ENCODE peak calls at places on chromosomes 13 and 19, in eight cellular contexts. One of them, this sample, is unnamed.
A peak's percentile ranks its signal among the peaks of the same experiment; 100 is the strongest.

GRCh38 chr19:5436101-5436947 is 18.9 kb upstream of the ZNRF4 start:
- DNase-seq in cardiac muscle cell: peak; percentile 86
- DNase-seq in keratinocyte: no peak
- DNase-seq in GM06990: peak; percentile 21
- DNase-seq in body of pancreas: no peak
- DNase-seq in colonic mucosa: no peak
- DNase-seq in right lobe of liver: no peak
- DNase-seq in fibroblast of lung: no peak
- DNase-seq in this sample: no peak

GRCh38 chr13:24741016-24741662 is 22.8 kb upstream of the RNF17 start:
- DNase-seq in cardiac muscle cell: no peak
- DNase-seq in keratinocyte: no peak
- DNase-seq in GM06990: no peak
- DNase-seq in body of pancreas: no peak
- DNase-seq in colonic mucosa: no peak
- DNase-seq in right lobe of liver: no peak
- DNase-seq in fibroblast of lung: no peak
- DNase-seq in this sample: no peak

GRCh38 chr19:17236414-17236716 is 9.4 kb downstream of the NR2F6 start:
- DNase-seq in cardiac muscle cell: no peak
- DNase-seq in keratinocyte: no peak
- DNase-seq in GM06990: no peak
- DNase-seq in body of pancreas: no peak
- DNase-seq in colonic mucosa: peak; percentile 68
- DNase-seq in right lobe of liver: no peak
- DNase-seq in fibroblast of lung: no peak
- DNase-seq in this sample: no peak

GRCh38 chr19:18164072-18164471 is 9.5 kb upstream of the IFI30 start:
- DNase-seq in cardiac muscle cell: no peak
- DNase-seq in keratinocyte: no peak
- DNase-seq in GM06990: no peak
- DNase-seq in body of pancreas: no peak
- DNase-seq in colonic mucosa: no peak
- DNase-seq in right lobe of liver: no peak
- DNase-seq in fibroblast of lung: no peak
- DNase-seq in this sample: no peak

GRCh38 chr13:40665754-40666057 is 735 bp downstream of the FOXO1 start:
- DNase-seq in cardiac muscle cell: no peak
- DNase-seq in keratinocyte: no peak
- DNase-seq in GM06990: peak; percentile 62
- DNase-seq in body of pancreas: no peak
- DNase-seq in colonic mucosa: no peak
- DNase-seq in right lobe of liver: no peak
- DNase-seq in fibroblast of lung: peak; percentile 24
- DNase-seq in this sample: no peak

GRCh38 chr13:112615391-112615790 is 27.4 kb upstream of the TUBGCP3 start:
- DNase-seq in cardiac muscle cell: no peak
- DNase-seq in keratinocyte: no peak
- DNase-seq in GM06990: no peak
- DNase-seq in body of pancreas: no peak
- DNase-seq in colonic mucosa: no peak
- DNase-seq in right lobe of liver: no peak
- DNase-seq in fibroblast of lung: no peak
- DNase-seq in this sample: no peak

GRCh38 chr19:18660051-18660910 is 23.2 kb upstream of the CRTC1 start:
- DNase-seq in cardiac muscle cell: no peak
- DNase-seq in keratinocyte: no peak
- DNase-seq in GM06990: no peak
- DNase-seq in body of pancreas: no peak
- DNase-seq in colonic mucosa: no peak
- DNase-seq in right lobe of liver: no peak
- DNase-seq in fibroblast of lung: peak; percentile 47
- DNase-seq in this sample: no peak

GRCh38 chr13:30395192-30396158 is 26.8 kb upstream of the UBE2L5 start:
- DNase-seq in cardiac muscle cell: peak; percentile 28
- DNase-seq in keratinocyte: peak; percentile 83
- DNase-seq in GM06990: peak; percentile 56
- DNase-seq in body of pancreas: peak; percentile 95
- DNase-seq in colonic mucosa: peak; percentile 96
- DNase-seq in right lobe of liver: peak; percentile 97
- DNase-seq in fibroblast of lung: peak; percentile 97
- DNase-seq in this sample: peak; percentile 89

GRCh38 chr13:39942177-39942900 is 286.9 kb downstream of the COG6 start:
- DNase-seq in cardiac muscle cell: no peak
- DNase-seq in keratinocyte: no peak
- DNase-seq in GM06990: no peak
- DNase-seq in body of pancreas: no peak
- DNase-seq in colonic mucosa: no peak
- DNase-seq in right lobe of liver: no peak
- DNase-seq in fibroblast of lung: no peak
- DNase-seq in this sample: no peak

DNA sequence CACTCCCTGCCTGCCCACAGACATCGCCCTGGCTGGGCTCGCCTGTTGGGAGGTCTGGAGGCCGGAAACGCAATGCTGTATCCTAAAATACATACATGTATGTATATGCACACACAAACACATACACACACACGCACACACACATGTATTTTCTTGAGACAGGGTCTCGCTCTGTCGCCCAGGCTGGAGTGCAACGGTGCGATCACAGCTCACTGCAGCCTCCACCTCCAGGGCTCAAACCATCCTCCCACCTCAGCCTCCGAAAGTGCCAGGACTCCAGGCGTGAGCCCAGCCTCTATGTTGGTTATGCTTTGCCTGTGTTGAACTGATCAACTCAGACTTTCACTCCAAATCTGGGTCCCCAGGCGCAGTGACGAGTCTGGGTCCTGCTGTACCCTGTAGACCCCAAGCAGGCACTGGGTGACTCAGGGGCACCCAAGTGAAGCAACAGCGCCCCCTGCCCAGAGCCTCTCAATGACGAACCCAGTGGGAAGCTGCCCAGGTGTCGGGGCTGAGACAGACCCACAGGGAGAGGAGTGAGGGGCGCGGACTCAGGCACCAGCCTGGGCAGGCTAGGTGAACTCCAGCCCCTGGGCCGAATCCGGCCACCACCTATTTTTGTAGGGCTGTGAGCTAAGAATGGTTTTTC is 27.4 kb upstream of the CACTIN start:
- DNase-seq in cardiac muscle cell: no peak
- DNase-seq in keratinocyte: no peak
- DNase-seq in GM06990: no peak
- DNase-seq in body of pancreas: no peak
- DNase-seq in colonic mucosa: no peak
- DNase-seq in right lobe of liver: no peak
- DNase-seq in fibroblast of lung: no peak
- DNase-seq in this sample: no peak
- TF ChIP-seq CTCF in cardiac muscle cell: peak; percentile 17
- TF ChIP-seq CTCF in keratinocyte: no peak
- TF ChIP-seq CTCF in GM06990: peak; percentile 30
- TF ChIP-seq CTCF in body of pancreas: no peak
- TF ChIP-seq CTCF in colonic mucosa: no peak
- TF ChIP-seq CTCF in right lobe of liver: peak; percentile 17
- TF ChIP-seq CTCF in fibroblast of lung: no peak
- TF ChIP-seq CTCF in this sample: peak; percentile 35

GRCh38 chr19:55376381-55376933 is at the start of gene TMEM190:
- DNase-seq in cardiac muscle cell: no peak
- DNase-seq in keratinocyte: no peak
- DNase-seq in GM06990: no peak
- DNase-seq in body of pancreas: no peak
- DNase-seq in colonic mucosa: no peak
- DNase-seq in right lobe of liver: no peak
- DNase-seq in fibroblast of lung: no peak
- DNase-seq in this sample: no peak

GRCh38 chr19:55379161-55379560 is 2.5 kb downstream of the TMEM190 start:
- DNase-seq in cardiac muscle cell: no peak
- DNase-seq in keratinocyte: no peak
- DNase-seq in GM06990: no peak
- DNase-seq in body of pancreas: no peak
- DNase-seq in colonic mucosa: no peak
- DNase-seq in right lobe of liver: no peak
- DNase-seq in fibroblast of lung: no peak
- DNase-seq in this sample: no peak

GRCh38 chr19:55373993-55374757 is 2.5 kb upstream of the TMEM190 start:
- DNase-seq in cardiac muscle cell: no peak
- DNase-seq in keratinocyte: no peak
- DNase-seq in GM06990: no peak
- DNase-seq in body of pancreas: no peak
- DNase-seq in colonic mucosa: no peak
- DNase-seq in right lobe of liver: no peak
- DNase-seq in fibroblast of lung: peak; percentile 52
- DNase-seq in this sample: no peak

GRCh38 chr19:55373318-55373992 is 3.2 kb upstream of the TMEM190 start:
- DNase-seq in cardiac muscle cell: no peak
- DNase-seq in keratinocyte: no peak
- DNase-seq in GM06990: no peak
- DNase-seq in body of pancreas: no peak
- DNase-seq in colonic mucosa: no peak
- DNase-seq in right lobe of liver: no peak
- DNase-seq in fibroblast of lung: no peak
- DNase-seq in this sample: no peak

GRCh38 chr19:55377356-55378131 is 918 bp downstream of the TMEM190 start:
- DNase-seq in cardiac muscle cell: no peak
- DNase-seq in keratinocyte: no peak
- DNase-seq in GM06990: no peak
- DNase-seq in body of pancreas: no peak
- DNase-seq in colonic mucosa: no peak
- DNase-seq in right lobe of liver: no peak
- DNase-seq in fibroblast of lung: no peak
- DNase-seq in this sample: no peak
- H3K4me3 ChIP-seq in cardiac muscle cell: no peak overlapping the region
- H3K4me3 ChIP-seq in keratinocyte: no peak overlapping the region
- H3K4me3 ChIP-seq in GM06990: no peak overlapping the region
- H3K4me3 ChIP-seq in body of pancreas: no peak overlapping the region
- H3K4me3 ChIP-seq in colonic mucosa: no peak overlapping the region
- H3K4me3 ChIP-seq in right lobe of liver: no peak overlapping the region
- H3K4me3 ChIP-seq in fibroblast of lung: no peak overlapping the region
- H3K4me3 ChIP-seq in this sample: no peak overlapping the region

DNA sequence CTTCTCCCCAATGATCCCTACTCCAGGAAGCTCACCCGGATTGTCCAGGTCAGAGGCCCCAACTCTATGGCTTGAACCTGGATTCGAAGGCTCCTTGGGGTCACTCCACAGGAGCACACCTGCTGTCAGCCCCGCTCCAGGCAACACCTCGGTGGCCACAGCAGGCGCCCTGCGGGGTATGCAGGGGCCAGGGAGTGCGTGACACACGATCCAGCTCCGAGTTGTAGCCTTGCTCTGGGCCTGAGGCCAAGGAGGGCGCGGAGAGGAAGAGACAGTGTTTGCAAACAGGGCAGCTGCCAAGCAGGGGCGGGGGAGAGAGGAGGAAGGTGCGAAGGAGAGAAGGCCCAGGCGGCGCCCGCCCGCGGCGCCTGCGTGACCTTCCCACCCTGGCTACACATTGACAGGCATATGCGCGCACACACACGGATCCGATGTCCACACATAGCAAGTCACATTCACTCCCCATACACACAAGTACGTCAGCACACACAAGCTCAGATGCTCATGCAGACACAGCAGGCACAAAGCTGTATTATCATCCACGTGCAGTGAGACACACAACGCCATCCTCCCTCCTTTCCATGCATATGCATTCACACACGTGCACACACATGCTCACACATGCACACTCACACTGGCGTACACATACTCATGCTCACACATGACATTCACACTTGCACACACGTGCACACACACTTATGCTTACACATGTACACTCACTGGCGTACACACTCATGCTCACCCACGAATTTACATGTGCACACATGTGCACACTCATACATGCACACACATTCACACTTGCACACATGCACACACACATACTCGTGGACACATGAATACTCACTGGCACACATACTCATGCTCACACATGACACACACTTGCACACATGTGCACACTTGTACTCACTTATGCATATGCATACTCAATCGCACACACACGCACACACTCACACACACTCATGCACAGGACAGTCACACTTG is 10.4 kb downstream of the SBK2 start:
- DNase-seq in cardiac muscle cell: peak; percentile 56
- DNase-seq in keratinocyte: no peak
- DNase-seq in GM06990: no peak
- DNase-seq in body of pancreas: peak; percentile 53
- DNase-seq in colonic mucosa: peak; percentile 81
- DNase-seq in right lobe of liver: peak; percentile 74
- DNase-seq in fibroblast of lung: peak; percentile 84
- DNase-seq in this sample: no peak
- H3K27me3 ChIP-seq in cardiac muscle cell: no peaks in the 10 kb centered on the region
- H3K27me3 ChIP-seq in keratinocyte: no peaks in the 10 kb centered on the region
- H3K27me3 ChIP-seq in GM06990: no peaks in the 10 kb centered on the region
- H3K27me3 ChIP-seq in body of pancreas: no peaks in the 10 kb centered on the region
- H3K27me3 ChIP-seq in colonic mucosa: no peaks in the 10 kb centered on the region
- H3K27me3 ChIP-seq in right lobe of liver: no peaks in the 10 kb centered on the region
- H3K27me3 ChIP-seq in fibroblast of lung: no peaks in the 10 kb centered on the region
- H3K27me3 ChIP-seq in this sample: peaks cover 4% of the 10 kb centered on the region

GRCh38 chr19:58338825-58339558 is 12.2 kb downstream of the ZSCAN22 start:
- DNase-seq in cardiac muscle cell: peak; percentile 30
- DNase-seq in keratinocyte: no peak
- DNase-seq in GM06990: no peak
- DNase-seq in body of pancreas: no peak
- DNase-seq in colonic mucosa: no peak
- DNase-seq in right lobe of liver: peak; percentile 45
- DNase-seq in fibroblast of lung: no peak
- DNase-seq in this sample: no peak
- TF ChIP-seq CTCF in cardiac muscle cell: no peak
- TF ChIP-seq CTCF in keratinocyte: no peak
- TF ChIP-seq CTCF in GM06990: no peak
- TF ChIP-seq CTCF in body of pancreas: no peak
- TF ChIP-seq CTCF in colonic mucosa: no peak
- TF ChIP-seq CTCF in right lobe of liver: no peak
- TF ChIP-seq CTCF in fibroblast of lung: no peak
- TF ChIP-seq CTCF in this sample: no peak

GRCh38 chr13:23288564-23288963 is 107.8 kb downstream of the SGCG start:
- DNase-seq in cardiac muscle cell: no peak
- DNase-seq in keratinocyte: no peak
- DNase-seq in GM06990: no peak
- DNase-seq in body of pancreas: no peak
- DNase-seq in colonic mucosa: no peak
- DNase-seq in right lobe of liver: no peak
- DNase-seq in fibroblast of lung: no peak
- DNase-seq in this sample: no peak

GRCh38 chr13:23292596-23292995 is 111.8 kb downstream of the SGCG start:
- DNase-seq in cardiac muscle cell: no peak
- DNase-seq in keratinocyte: no peak
- DNase-seq in GM06990: no peak
- DNase-seq in body of pancreas: no peak
- DNase-seq in colonic mucosa: no peak
- DNase-seq in right lobe of liver: no peak
- DNase-seq in fibroblast of lung: no peak
- DNase-seq in this sample: no peak

GRCh38 chr13:23289917-23290357 is 109.2 kb downstream of the SGCG start:
- DNase-seq in cardiac muscle cell: no peak
- DNase-seq in keratinocyte: peak; percentile 68
- DNase-seq in GM06990: no peak
- DNase-seq in body of pancreas: no peak
- DNase-seq in colonic mucosa: no peak
- DNase-seq in right lobe of liver: no peak
- DNase-seq in fibroblast of lung: peak; percentile 57
- DNase-seq in this sample: no peak

GRCh38 chr13:23288995-23289394 is 108.2 kb downstream of the SGCG start:
- DNase-seq in cardiac muscle cell: no peak
- DNase-seq in keratinocyte: no peak
- DNase-seq in GM06990: no peak
- DNase-seq in body of pancreas: no peak
- DNase-seq in colonic mucosa: no peak
- DNase-seq in right lobe of liver: no peak
- DNase-seq in fibroblast of lung: no peak
- DNase-seq in this sample: no peak
- H3K4me3 ChIP-seq in cardiac muscle cell: no peak overlapping the region
- H3K4me3 ChIP-seq in keratinocyte: no peak overlapping the region
- H3K4me3 ChIP-seq in GM06990: no peak overlapping the region
- H3K4me3 ChIP-seq in body of pancreas: no peak overlapping the region
- H3K4me3 ChIP-seq in colonic mucosa: no peak overlapping the region
- H3K4me3 ChIP-seq in right lobe of liver: no peak overlapping the region
- H3K4me3 ChIP-seq in fibroblast of lung: no peak overlapping the region
- H3K4me3 ChIP-seq in this sample: no peak overlapping the region